ENCODE peak calls at places on chromosome 17, in ten cellular contexts. C, W, X, J, D, L, F, Y, U and S are unnamed samples.

GRCh38 chr17:54063639-54064038 is 240.9 kb downstream of the KIF2B start:
- DNase-seq in Y (no peak), C (no peak), W (no peak), F (no peak), D (no peak), X (no peak), L (no peak), J (no peak), U (no peak), S (no peak)

GRCh38 chr17:8382052-8382879 is 727 bp downstream of the RPL26 start:
- DNase-seq in U (no peak), D (no peak), F (no peak), C (no peak), Y (no peak), X (no peak), W (no peak), L (peak; percentile 30), J (no peak), S (no peak)

GRCh38 chr17:73496232-73496631 is 148.0 kb downstream of the SDK2 start:
- DNase-seq in C (no peak), L (no peak), W (no peak), J (no peak), Y (no peak), D (no peak), X (no peak), F (no peak), U (no peak), S (no peak)

GRCh38 chr17:60496051-60496450 is 30.0 kb downstream of the APPBP2 start:
- DNase-seq in U (no peak), X (no peak), Y (no peak), L (no peak), C (no peak), W (no peak), J (no peak), F (no peak), D (no peak), S (no peak)

GRCh38 chr17:7839890-7840260 is 5.9 kb downstream of the KDM6B start:
- DNase-seq in W (no peak), L (no peak), C (no peak), D (peak; percentile 24), Y (no peak), J (no peak), F (no peak), U (no peak), X (no peak), S (no peak)

GRCh38 chr17:78341559-78342437 is 18.1 kb downstream of the SOCS3 start:
- DNase-seq in U (no peak), C (no peak), Y (no peak), F (peak; percentile 94), X (peak; percentile 71), L (peak; percentile 59), D (peak; percentile 81), W (no peak), J (no peak), S (peak; percentile 72)

GRCh38 chr17:4566785-4567184 is 6.4 kb upstream of the GGT6 start:
- DNase-seq in C (no peak), D (no peak), F (peak; percentile 39), X (peak; percentile 77), J (no peak), L (peak; percentile 36), U (no peak), Y (no peak), W (peak; percentile 32), S (peak; percentile 78)

GRCh38 chr17:35709874-35710273 is 21.6 kb upstream of the RASL10B start:
- DNase-seq in C (no peak), J (no peak), U (no peak), Y (no peak), X (no peak), F (no peak), W (no peak), D (no peak), L (no peak), S (no peak)

GRCh38 chr17:7410634-7411426 is 3.2 kb downstream of the NLGN2 start:
- DNase-seq in F (peak; percentile 45), J (no peak), W (no peak), Y (no peak), U (no peak), C (no peak), D (no peak), L (no peak), X (no peak), S (no peak)

GRCh38 chr17:269616-270514 is 82.7 kb downstream of the RPH3AL start:
- DNase-seq in X (no peak), D (no peak), C (no peak), L (no peak), J (no peak), F (no peak), W (no peak), U (no peak), Y (no peak), S (no peak)